ENCODE peak calls at places on chromosomes 16 and 17, in seven cellular contexts. B is mammary epithelial cell, A is T-helper 1 cell, N is HT-29, I is GM23338, H is posterior vena cava, O is upper lobe of right lung. K is an unnamed sample.

GRCh38 chr17:36703860-36704266 is 102.5 kb downstream of the MRM1 start:
- DNase-seq in A (peak), I (peak), H (no peak), N (peak), B (peak), O (peak), K (no peak)

GRCh38 chr17:76547183-76547641 is 7.4 kb downstream of the PRCD start:
- DNase-seq in H (no peak), A (peak), I (peak), B (no peak), N (peak), O (no peak), K (no peak)

GRCh38 chr17:74736423-74737298 is at the start of gene RAB37:
- DNase-seq in I (peak), B (no peak), H (no peak), O (peak), N (peak), A (peak), K (peak)

GRCh38 chr17:2949469-2950044 is 113.8 kb downstream of the OR1D5 start:
- DNase-seq in H (peak), I (no peak), O (peak), N (no peak), A (no peak), B (peak), K (no peak)

GRCh38 chr16:68319185-68319908 is 8.5 kb downstream of the PRMT7 start:
- DNase-seq in H (no peak), N (no peak), B (no peak), O (no peak), A (no peak), I (no peak), K (no peak)

GRCh38 chr16:86455116-86455515 is 55.2 kb upstream of the FOXF1 start:
- DNase-seq in B (no peak), A (no peak), I (no peak), H (no peak), N (no peak), O (no peak), K (no peak)

GRCh38 chr16:57528499-57529323 is 7.7 kb downstream of the CCDC102A start:
- DNase-seq in N (peak), O (peak), B (no peak), A (no peak), I (peak), H (peak), K (no peak)

GRCh38 chr16:79270011-79270410 is 330.5 kb downstream of the MAF start:
- DNase-seq in N (no peak), O (no peak), A (no peak), H (no peak), I (no peak), B (no peak), K (no peak)

GRCh38 chr17:16552637-16553045 is 16.4 kb downstream of the ZNF287 start:
- DNase-seq in B (no peak), O (no peak), I (no peak), N (no peak), A (no peak), H (no peak), K (no peak)

GRCh38 chr17:44004761-44005526 is 522 bp downstream of the NAGS start:
- DNase-seq in A (no peak), B (no peak), N (peak), I (peak), H (peak), O (peak), K (no peak)

GRCh38 chr17:4735825-4736651 is 3.6 kb upstream of the ZMYND15 start:
- DNase-seq in O (no peak), A (no peak), B (no peak), I (no peak), N (no peak), H (no peak), K (no peak)

GRCh38 chr17:52233632-52234031 is 75.1 kb upstream of the CA10 start:
- DNase-seq in B (no peak), N (no peak), A (no peak), I (no peak), H (no peak), O (no peak), K (no peak)

GRCh38 chr17:42406602-42407288 is 16.3 kb downstream of the CAVIN1 start:
- DNase-seq in B (no peak), I (no peak), N (no peak), O (no peak), H (peak), A (no peak), K (no peak)

GRCh38 chr17:410674-411401 is 58.2 kb upstream of the RPH3AL start:
- DNase-seq in H (no peak), I (peak), N (no peak), O (no peak), B (no peak), A (peak), K (peak)

GRCh38 chr17:3512512-3513171 is 36.8 kb downstream of the ASPA start:
- DNase-seq in N (no peak), I (peak), A (no peak), B (no peak), H (peak), O (no peak), K (no peak)

GRCh38 chr17:36583787-36584186 is 7.9 kb upstream of the DHRS11 start:
- DNase-seq in B (no peak), O (no peak), H (no peak), N (no peak), A (no peak), I (no peak), K (no peak)

GRCh38 chr17:69286257-69286656 is 40.7 kb downstream of the ABCA5 start:
- DNase-seq in O (no peak), A (no peak), I (no peak), N (no peak), B (peak), H (no peak), K (no peak)

GRCh38 chr17:21125862-21126261 is 902 bp upstream of the DHRS7B start:
- DNase-seq in H (no peak), I (no peak), O (no peak), B (no peak), N (no peak), A (peak), K (no peak)

GRCh38 chr17:55448681-55449080 is 27.0 kb upstream of the MMD start:
- DNase-seq in N (no peak), O (no peak), I (no peak), H (no peak), A (no peak), B (no peak), K (no peak)

GRCh38 chr17:9051561-9051960 is 30.3 kb downstream of the NTN1 start:
- DNase-seq in N (no peak), B (peak), O (no peak), I (no peak), A (no peak), H (no peak), K (no peak)

GRCh38 chr16:10981697-10982216 is 37.4 kb downstream of the CLEC16A start:
- DNase-seq in B (peak), O (no peak), H (no peak), A (no peak), I (peak), N (peak), K (no peak)

GRCh38 chr16:48535831-48536599 is 74.0 kb downstream of the N4BP1 start:
- DNase-seq in A (no peak), H (peak), N (no peak), O (peak), I (peak), B (peak), K (no peak)

GRCh38 chr16:67268136-67268579 is 11.2 kb upstream of the PLEKHG4 start:
- DNase-seq in O (no peak), H (peak), I (no peak), A (no peak), B (peak), N (peak), K (no peak)

GRCh38 chr16:68676113-68676860 is 31.2 kb downstream of the CDH3 start:
- DNase-seq in B (peak), H (no peak), I (no peak), N (no peak), O (no peak), A (no peak), K (no peak)

GRCh38 chr17:53924530-53925455 is 102.1 kb downstream of the KIF2B start:
- DNase-seq in N (no peak), O (no peak), A (no peak), I (peak), B (no peak), H (no peak), K (no peak)

GRCh38 chr17:66255112-66255511 is 25.9 kb upstream of the APOH start:
- DNase-seq in N (peak), I (peak), H (no peak), A (peak), B (peak), O (no peak), K (no peak)

GRCh38 chr17:62981933-62982332 is 15.9 kb downstream of the TANC2 start:
- DNase-seq in O (no peak), H (no peak), I (peak), N (no peak), A (no peak), B (peak), K (no peak)

GRCh38 chr16:80614908-80615696 is 74.3 kb downstream of the DYNLRB2 start:
- DNase-seq in N (peak), H (no peak), B (peak), A (no peak), I (peak), O (no peak), K (no peak)

GRCh38 chr17:48576479-48577309 is 1.5 kb downstream of the HOXB4 start:
- DNase-seq in B (peak), H (peak), O (no peak), I (no peak), A (no peak), N (no peak), K (no peak)

GRCh38 chr16:81818514-81819304 is 39.6 kb downstream of the PLCG2 start:
- DNase-seq in B (no peak), H (no peak), O (no peak), I (no peak), A (no peak), N (no peak), K (no peak)

GRCh38 chr16:51153275-51153991 is 2.4 kb upstream of the SALL1 start:
- DNase-seq in A (no peak), H (no peak), N (no peak), I (peak), B (no peak), O (no peak), K (peak)

GRCh38 chr17:70919241-70919640 is 749.9 kb downstream of the KCNJ2 start:
- DNase-seq in A (no peak), H (no peak), B (no peak), N (no peak), O (no peak), I (no peak), K (no peak)